ENCODE peak calls at places on chromosomes 3 and 15, in four cellular contexts. One of them, this sample, is unnamed.

GRCh38 chr3:157920804-157921203 is 185.4 kb downstream of the SHOX2 start:
- DNase-seq in GM12865: no peak
- DNase-seq in MCF 10A: no peak
- DNase-seq in kidney glomerular epithelial cell: no peak
- DNase-seq in this sample: no peak

GRCh38 chr15:83582386-83582785 is 71.5 kb upstream of the ADAMTSL3 start:
- DNase-seq in GM12865: no peak
- DNase-seq in MCF 10A: no peak
- DNase-seq in kidney glomerular epithelial cell: no peak
- DNase-seq in this sample: no peak

GRCh38 chr3:87088366-87088983 is 97.5 kb upstream of the VGLL3 start:
- DNase-seq in GM12865: peak; percentile 9
- DNase-seq in MCF 10A: no peak
- DNase-seq in kidney glomerular epithelial cell: no peak
- DNase-seq in this sample: no peak

GRCh38 chr3:8318002-8318649 is 183.5 kb upstream of the LMCD1 start:
- DNase-seq in GM12865: no peak
- DNase-seq in MCF 10A: no peak
- DNase-seq in kidney glomerular epithelial cell: no peak
- DNase-seq in this sample: peak; percentile 16

GRCh38 chr15:33680336-33680735 is 288.0 kb upstream of the CHRM5 start:
- DNase-seq in GM12865: no peak
- DNase-seq in MCF 10A: no peak
- DNase-seq in kidney glomerular epithelial cell: no peak
- DNase-seq in this sample: no peak

GRCh38 chr15:90924375-90924774 is 8.0 kb downstream of the HDDC3 start:
- DNase-seq in GM12865: peak; percentile 83
- DNase-seq in MCF 10A: no peak
- DNase-seq in kidney glomerular epithelial cell: no peak
- DNase-seq in this sample: no peak

GRCh38 chr3:5016218-5017161 is 37.3 kb downstream of the BHLHE40 start:
- DNase-seq in GM12865: peak; percentile 59
- DNase-seq in MCF 10A: peak; percentile 59
- DNase-seq in kidney glomerular epithelial cell: peak; percentile 32
- DNase-seq in this sample: peak; percentile 30

GRCh38 chr15:72341361-72341760 is 21.4 kb upstream of the CELF6 start:
- DNase-seq in GM12865: no peak
- DNase-seq in MCF 10A: no peak
- DNase-seq in kidney glomerular epithelial cell: no peak
- DNase-seq in this sample: peak; percentile 27

GRCh38 chr3:145457825-145458552 is 703.0 kb downstream of the PLOD2 start:
- DNase-seq in GM12865: no peak
- DNase-seq in MCF 10A: no peak
- DNase-seq in kidney glomerular epithelial cell: no peak
- DNase-seq in this sample: no peak

GRCh38 chr15:68054658-68055223 is 626 bp downstream of the PIAS1 start:
- DNase-seq in GM12865: peak; percentile 58
- DNase-seq in MCF 10A: peak; percentile 45
- DNase-seq in kidney glomerular epithelial cell: no peak
- DNase-seq in this sample: peak; percentile 44

GRCh38 chr3:195566797-195567196 is 16.9 kb downstream of the APOD start:
- DNase-seq in GM12865: no peak
- DNase-seq in MCF 10A: peak; percentile 59
- DNase-seq in kidney glomerular epithelial cell: no peak
- DNase-seq in this sample: no peak

GRCh38 chr3:115022835-115023398 is 124.2 kb downstream of the ZBTB20 start:
- DNase-seq in GM12865: no peak
- DNase-seq in MCF 10A: peak; percentile 2
- DNase-seq in kidney glomerular epithelial cell: no peak
- DNase-seq in this sample: no peak

GRCh38 chr3:181264491-181264890 is 275.0 kb upstream of the DNAJC19 start:
- DNase-seq in GM12865: peak; percentile 4
- DNase-seq in MCF 10A: no peak
- DNase-seq in kidney glomerular epithelial cell: no peak
- DNase-seq in this sample: no peak

GRCh38 chr15:64949383-64950141 is 37.9 kb downstream of the ANKDD1A start:
- DNase-seq in GM12865: no peak
- DNase-seq in MCF 10A: no peak
- DNase-seq in kidney glomerular epithelial cell: no peak
- DNase-seq in this sample: no peak

GRCh38 chr3:193489949-193490348 is 64.7 kb downstream of the ATP13A4 start:
- DNase-seq in GM12865: peak; percentile 8
- DNase-seq in MCF 10A: no peak
- DNase-seq in kidney glomerular epithelial cell: no peak
- DNase-seq in this sample: no peak

GRCh38 chr3:126679831-126680677 is 24.0 kb upstream of the CHCHD6 start:
- DNase-seq in GM12865: no peak
- DNase-seq in MCF 10A: no peak
- DNase-seq in kidney glomerular epithelial cell: no peak
- DNase-seq in this sample: no peak

GRCh38 chr3:117547956-117548550 is 838.5 kb downstream of the TUSC7 start:
- DNase-seq in GM12865: no peak
- DNase-seq in MCF 10A: peak; percentile 52
- DNase-seq in kidney glomerular epithelial cell: peak; percentile 90
- DNase-seq in this sample: peak; percentile 96

GRCh38 chr15:61871926-61872522 is 188.2 kb downstream of the VPS13C start:
- DNase-seq in GM12865: peak; percentile 13
- DNase-seq in MCF 10A: peak; percentile 38
- DNase-seq in kidney glomerular epithelial cell: peak; percentile 7
- DNase-seq in this sample: peak; percentile 32

GRCh38 chr15:58258501-58259274 is 120.5 kb downstream of the AQP9 start:
- DNase-seq in GM12865: no peak
- DNase-seq in MCF 10A: peak; percentile 96
- DNase-seq in kidney glomerular epithelial cell: no peak
- DNase-seq in this sample: no peak

GRCh38 chr3:40593351-40593750 is 68.6 kb downstream of the ZNF621 start:
- DNase-seq in GM12865: no peak
- DNase-seq in MCF 10A: no peak
- DNase-seq in kidney glomerular epithelial cell: peak; percentile 72
- DNase-seq in this sample: no peak

GRCh38 chr15:77019476-77020331 is 24.8 kb downstream of the PSTPIP1 start:
- DNase-seq in GM12865: peak; percentile 49
- DNase-seq in MCF 10A: no peak
- DNase-seq in kidney glomerular epithelial cell: no peak
- DNase-seq in this sample: no peak

GRCh38 chr15:57589276-57590073 is 2.2 kb upstream of the MYZAP start:
- DNase-seq in GM12865: no peak
- DNase-seq in MCF 10A: no peak
- DNase-seq in kidney glomerular epithelial cell: no peak
- DNase-seq in this sample: no peak

GRCh38 chr3:148880681-148881080 is 15.6 kb downstream of the CPA3 start:
- DNase-seq in GM12865: peak; percentile 38
- DNase-seq in MCF 10A: peak; percentile 21
- DNase-seq in kidney glomerular epithelial cell: no peak
- DNase-seq in this sample: peak; percentile 29

GRCh38 chr15:91942676-91943417 is 89.3 kb downstream of the SLCO3A1 start:
- DNase-seq in GM12865: peak; percentile 18
- DNase-seq in MCF 10A: peak; percentile 99
- DNase-seq in kidney glomerular epithelial cell: peak; percentile 78
- DNase-seq in this sample: peak; percentile 78

GRCh38 chr3:15300318-15301078 is 31.9 kb downstream of the SH3BP5 start:
- DNase-seq in GM12865: no peak
- DNase-seq in MCF 10A: peak; percentile 88
- DNase-seq in kidney glomerular epithelial cell: peak; percentile 66
- DNase-seq in this sample: peak; percentile 59

GRCh38 chr3:162632672-162633071 is 1136.1 kb downstream of the OTOL1 start:
- DNase-seq in GM12865: no peak
- DNase-seq in MCF 10A: no peak
- DNase-seq in kidney glomerular epithelial cell: no peak
- DNase-seq in this sample: no peak

GRCh38 chr3:97125902-97126499 is 311.6 kb downstream of the EPHA6 start:
- DNase-seq in GM12865: no peak
- DNase-seq in MCF 10A: no peak
- DNase-seq in kidney glomerular epithelial cell: no peak
- DNase-seq in this sample: no peak

GRCh38 chr3:184807549-184807948 is 4.4 kb upstream of the VPS8 start:
- DNase-seq in GM12865: no peak
- DNase-seq in MCF 10A: no peak
- DNase-seq in kidney glomerular epithelial cell: no peak
- DNase-seq in this sample: no peak

GRCh38 chr3:114418724-114419543 is 125.1 kb downstream of the TIGIT start:
- DNase-seq in GM12865: peak; percentile 72
- DNase-seq in MCF 10A: peak; percentile 83
- DNase-seq in kidney glomerular epithelial cell: peak; percentile 72
- DNase-seq in this sample: peak; percentile 63

GRCh38 chr3:83514130-83514914 is 1444.5 kb upstream of the CADM2 start:
- DNase-seq in GM12865: no peak
- DNase-seq in MCF 10A: peak; percentile 43
- DNase-seq in kidney glomerular epithelial cell: peak; percentile 25
- DNase-seq in this sample: peak; percentile 53

GRCh38 chr15:70480196-70480856 is 283.0 kb downstream of the UACA start:
- DNase-seq in GM12865: peak; percentile 87
- DNase-seq in MCF 10A: no peak
- DNase-seq in kidney glomerular epithelial cell: no peak
- DNase-seq in this sample: no peak

GRCh38 chr15:74655424-74655823 is 39.8 kb downstream of the CLK3 start:
- DNase-seq in GM12865: peak; percentile 83
- DNase-seq in MCF 10A: no peak
- DNase-seq in kidney glomerular epithelial cell: no peak
- DNase-seq in this sample: no peak

GRCh38 chr15:59549826-59550225 is 61.8 kb upstream of the GCNT3 start:
- DNase-seq in GM12865: no peak
- DNase-seq in MCF 10A: no peak
- DNase-seq in kidney glomerular epithelial cell: no peak
- DNase-seq in this sample: no peak

GRCh38 chr15:74823324-74823723 is 3.1 kb upstream of the CPLX3 start:
- DNase-seq in GM12865: no peak
- DNase-seq in MCF 10A: peak; percentile 30
- DNase-seq in kidney glomerular epithelial cell: no peak
- DNase-seq in this sample: no peak

GRCh38 chr3:107981471-107982111 is 109.2 kb downstream of the CD47 start:
- DNase-seq in GM12865: no peak
- DNase-seq in MCF 10A: no peak
- DNase-seq in kidney glomerular epithelial cell: no peak
- DNase-seq in this sample: no peak

GRCh38 chr15:39115379-39116057 is 465.4 kb upstream of the THBS1 start:
- DNase-seq in GM12865: no peak
- DNase-seq in MCF 10A: peak; percentile 39
- DNase-seq in kidney glomerular epithelial cell: no peak
- DNase-seq in this sample: no peak

GRCh38 chr3:150449169-150449721 is 41.1 kb downstream of the TSC22D2 start:
- DNase-seq in GM12865: no peak
- DNase-seq in MCF 10A: peak; percentile 56
- DNase-seq in kidney glomerular epithelial cell: peak; percentile 59
- DNase-seq in this sample: peak; percentile 5

GRCh38 chr3:76203578-76203977 is 418.2 kb upstream of the ZNF717 start:
- DNase-seq in GM12865: no peak
- DNase-seq in MCF 10A: peak; percentile 36
- DNase-seq in kidney glomerular epithelial cell: no peak
- DNase-seq in this sample: no peak

GRCh38 chr3:172536505-172536904 is 13.3 kb upstream of the TNFSF10 start:
- DNase-seq in GM12865: no peak
- DNase-seq in MCF 10A: no peak
- DNase-seq in kidney glomerular epithelial cell: no peak
- DNase-seq in this sample: no peak